ENCODE peak calls at places on chromosome 19, in nine cellular contexts. I, U, G, E, A, R, S, O and H are unnamed samples.

GRCh38 chr19:28333909-28334308 is 879.0 kb downstream of the UQCRFS1 start:
- DNase-seq in I (no peak), U (no peak), G (no peak), E (no peak), A (no peak), R (no peak), S (no peak), O (no peak), H (no peak)

GRCh38 chr19:46786236-46787039 is 2.0 kb downstream of the SLC1A5 start:
- DNase-seq in I (no peak), U (peak), G (peak), E (no peak), A (peak), R (peak), S (peak), O (peak), H (peak)

GRCh38 chr19:14733574-14733973 is 43.7 kb downstream of the ZNF333 start:
- DNase-seq in I (no peak), U (no peak), G (no peak), E (no peak), A (no peak), R (no peak), S (no peak), O (no peak), H (no peak)

GRCh38 chr19:11198769-11199469 is 1.6 kb upstream of the KANK2 start:
- DNase-seq in I (no peak), U (no peak), G (no peak), E (no peak), A (no peak), R (no peak), S (no peak), O (no peak), H (no peak)

GRCh38 chr19:16035601-16036297 is 40.5 kb upstream of the TPM4 start:
- DNase-seq in I (no peak), U (no peak), G (no peak), E (no peak), A (no peak), R (no peak), S (no peak), O (no peak), H (no peak)

GRCh38 chr19:36847968-36848367 is 2.7 kb upstream of the ZNF345 start:
- DNase-seq in I (no peak), U (no peak), G (no peak), E (no peak), A (no peak), R (no peak), S (no peak), O (no peak), H (no peak)

GRCh38 chr19:28847468-28847867 is 365.5 kb downstream of the UQCRFS1 start:
- DNase-seq in I (no peak), U (no peak), G (no peak), E (no peak), A (no peak), R (no peak), S (no peak), O (no peak), H (no peak)

GRCh38 chr19:7778081-7778480 is 15.0 kb downstream of the CLEC4M start:
- DNase-seq in I (no peak), U (no peak), G (no peak), E (no peak), A (no peak), R (no peak), S (no peak), O (no peak), H (no peak)

GRCh38 chr19:46791944-46792343 is 3.5 kb upstream of the SLC1A5 start:
- DNase-seq in I (no peak), U (no peak), G (no peak), E (no peak), A (no peak), R (no peak), S (no peak), O (no peak), H (no peak)

GRCh38 chr19:11848594-11849263 is at the start of gene ZNF439:
- DNase-seq in I (peak), U (peak), G (peak), E (peak), A (peak), R (peak), S (peak), O (peak), H (peak)

GRCh38 chr19:335072-335471 is 9.5 kb downstream of the MIER2 start:
- DNase-seq in I (no peak), U (no peak), G (no peak), E (peak), A (no peak), R (no peak), S (no peak), O (no peak), H (no peak)

GRCh38 chr19:54105796-54106195 is 3.1 kb downstream of the NDUFA3 start:
- DNase-seq in I (no peak), U (no peak), G (no peak), E (no peak), A (no peak), R (no peak), S (no peak), O (no peak), H (no peak)

GRCh38 chr19:35719402-35720162 is 1.8 kb downstream of the KMT2B start:
- DNase-seq in I (no peak), U (no peak), G (no peak), E (no peak), A (no peak), R (no peak), S (no peak), O (no peak), H (no peak)
- H3K4me3 ChIP-seq in I (peak), U (peak), G (peak), E (no peak), A (peak), R (peak), S (peak), O (no peak), H (peak)

GRCh38 chr19:56111601-56112312 is 9.3 kb downstream of the ZNF787 start:
- DNase-seq in I (no peak), U (peak), G (no peak), E (peak), A (no peak), R (peak), S (no peak), O (peak), H (peak)
- TF ChIP-seq CTCF in I (no peak), U (no peak), G (no peak), E (no peak), A (no peak), R (no peak), S (no peak), O (no peak), H (no peak)

GRCh38 chr19:3403489-3404323 is 37.3 kb downstream of the NFIC start:
- DNase-seq in I (no peak), U (no peak), G (peak), E (peak), A (peak), R (peak), S (peak), O (peak), H (no peak)
- H3K4me3 ChIP-seq in I (peak), U (no peak), G (peak), E (peak), A (peak), R (peak), S (peak), O (no peak), H (no peak)

GRCh38 chr19:55418185-55418584 is 10.6 kb upstream of the UBE2S start:
- DNase-seq in I (no peak), U (peak), G (peak), E (no peak), A (peak), R (no peak), S (no peak), O (peak), H (peak)
- TF ChIP-seq CTCF in I (peak), U (peak), G (peak), E (peak), A (peak), R (peak), S (peak), O (peak), H (peak)

GRCh38 chr19:18091217-18091608 is 4.5 kb upstream of the IL12RB1 start:
- DNase-seq in I (no peak), U (no peak), G (no peak), E (no peak), A (no peak), R (peak), S (peak), O (peak), H (peak)
- H3K4me3 ChIP-seq in I (no peak), U (no peak), G (no peak), E (no peak), A (no peak), R (no peak), S (no peak), O (no peak), H (no peak)